ENCODE peak calls at places on chromosomes 11 and 22, in six cellular contexts. I, E, F, O, C and A are unnamed samples.

GRCh38 chr22:26743149-26743548 is 85.8 kb downstream of the MIAT start:
- DNase-seq in E (no peak), C (no peak), F (no peak), O (no peak), I (no peak), A (no peak)

GRCh38 chr11:65414776-65415498 is 7.7 kb upstream of the NEAT1 start:
- DNase-seq in O (peak), E (no peak), C (peak), F (peak), I (peak), A (no peak)

GRCh38 chr22:37457093-37457893 is 28.9 kb downstream of the MFNG start:
- DNase-seq in F (peak), E (peak), C (peak), O (peak), I (peak), A (peak)

GRCh38 chr11:119284344-119285157 is 32.4 kb downstream of the MCAM start:
- DNase-seq in O (peak), F (no peak), C (peak), I (peak), E (no peak), A (no peak)

GRCh38 chr11:14012836-14013235 is 50.3 kb downstream of the SPON1 start:
- DNase-seq in F (no peak), I (peak), E (no peak), O (no peak), C (peak), A (no peak)

GRCh38 chr11:75072582-75072981 is 24.1 kb downstream of the OR2AT4 start:
- DNase-seq in I (no peak), E (no peak), C (no peak), F (peak), O (no peak), A (no peak)

GRCh38 chr11:58958500-58958899 is 19.2 kb downstream of the GLYATL1 start:
- DNase-seq in O (no peak), F (peak), C (peak), I (no peak), E (peak), A (no peak)

GRCh38 chr11:125566235-125566634 is 3.0 kb upstream of the EI24 start:
- DNase-seq in F (no peak), I (no peak), C (no peak), E (no peak), O (no peak), A (no peak)

GRCh38 chr11:84408946-84409411 is 1122.8 kb upstream of the CCDC90B start:
- DNase-seq in F (no peak), E (no peak), C (no peak), O (peak), I (no peak), A (peak)

GRCh38 chr11:2401436-2401984 is 960 bp downstream of the TSSC4 start:
- DNase-seq in I (no peak), F (no peak), C (no peak), E (no peak), O (no peak), A (no peak)

GRCh38 chr11:131504199-131504949 is 134.0 kb downstream of the NTM start:
- DNase-seq in F (peak), C (no peak), E (peak), O (no peak), I (no peak), A (peak)

GRCh38 chr11:103602846-103603245 is 433.6 kb upstream of the DDI1 start:
- DNase-seq in O (no peak), F (no peak), E (no peak), C (no peak), I (no peak), A (no peak)

GRCh38 chr11:20795005-20795404 is 125.6 kb downstream of the NELL1 start:
- DNase-seq in C (no peak), O (no peak), E (no peak), I (no peak), F (no peak), A (no peak)

GRCh38 chr11:120191058-120191457 is 19.8 kb upstream of the OAF start:
- DNase-seq in C (no peak), I (no peak), E (no peak), F (no peak), O (no peak), A (no peak)

GRCh38 chr11:123228489-123229163 is 33.6 kb upstream of the CLMP start:
- DNase-seq in I (no peak), F (no peak), C (no peak), O (no peak), E (no peak), A (no peak)

GRCh38 chr11:61417670-61418069 is 12.1 kb downstream of the CPSF7 start:
- DNase-seq in F (no peak), C (peak), I (peak), E (no peak), O (peak), A (no peak)

GRCh38 chr11:94141511-94142307 is 13.1 kb downstream of the PANX1 start:
- DNase-seq in E (no peak), O (no peak), C (no peak), F (no peak), I (no peak), A (no peak)

GRCh38 chr11:45857834-45858492 is 10.7 kb downstream of the CRY2 start:
- DNase-seq in E (no peak), C (peak), O (peak), F (no peak), I (peak), A (no peak)

GRCh38 chr11:50088231-50088630 is 55.6 kb downstream of the OR4C45 start:
- DNase-seq in E (no peak), C (no peak), F (no peak), O (no peak), I (no peak), A (no peak)

GRCh38 chr11:86486261-86487030 is 111.8 kb downstream of the CCDC81 start:
- DNase-seq in C (no peak), F (no peak), O (no peak), E (no peak), I (no peak), A (no peak)

GRCh38 chr11:4680341-4680740 is 17.3 kb downstream of the OR51E2 start:
- DNase-seq in O (no peak), E (no peak), I (no peak), C (no peak), F (no peak), A (no peak)

GRCh38 chr22:45541580-45541979 is 38.9 kb downstream of the FBLN1 start:
- DNase-seq in C (no peak), I (no peak), O (no peak), F (no peak), E (no peak), A (no peak)

GRCh38 chr11:2525166-2525861 is 80.5 kb downstream of the KCNQ1 start:
- DNase-seq in C (no peak), E (no peak), I (no peak), O (no peak), F (peak), A (no peak)

GRCh38 chr11:69209936-69210659 is 54.4 kb downstream of the SMIM38 start:
- DNase-seq in F (no peak), I (no peak), E (no peak), O (peak), C (peak), A (no peak)

GRCh38 chr11:101264303-101264702 is 134.7 kb upstream of the PGR start:
- DNase-seq in E (no peak), F (no peak), I (no peak), C (peak), O (no peak), A (no peak)

GRCh38 chr11:112200252-112200651 is 24.9 kb downstream of the BCO2 start:
- DNase-seq in O (no peak), C (no peak), E (no peak), I (no peak), F (no peak), A (no peak)

GRCh38 chr22:27408068-27408467 is 393.5 kb downstream of the MN1 start:
- DNase-seq in F (no peak), I (no peak), C (no peak), O (no peak), E (no peak), A (no peak)

GRCh38 chr11:122976734-122977454 is 4.7 kb downstream of the BSX start:
- DNase-seq in C (no peak), O (no peak), I (no peak), E (peak), F (peak), A (peak)

GRCh38 chr11:102666331-102666957 is 39.1 kb downstream of the MMP27 start:
- DNase-seq in I (peak), F (no peak), E (no peak), O (peak), C (peak), A (peak)

GRCh38 chr22:18056802-18057474 is 20.9 kb upstream of the PEX26 start:
- DNase-seq in O (no peak), E (no peak), I (no peak), C (no peak), F (no peak), A (no peak)

GRCh38 chr11:35061516-35062440 is 77.2 kb upstream of the CD44 start:
- DNase-seq in F (no peak), I (no peak), C (no peak), O (no peak), E (no peak), A (no peak)

GRCh38 chr11:22516136-22516535 is 109.5 kb downstream of the FANCF start:
- DNase-seq in O (no peak), I (no peak), F (no peak), E (no peak), C (no peak), A (no peak)

DNA sequence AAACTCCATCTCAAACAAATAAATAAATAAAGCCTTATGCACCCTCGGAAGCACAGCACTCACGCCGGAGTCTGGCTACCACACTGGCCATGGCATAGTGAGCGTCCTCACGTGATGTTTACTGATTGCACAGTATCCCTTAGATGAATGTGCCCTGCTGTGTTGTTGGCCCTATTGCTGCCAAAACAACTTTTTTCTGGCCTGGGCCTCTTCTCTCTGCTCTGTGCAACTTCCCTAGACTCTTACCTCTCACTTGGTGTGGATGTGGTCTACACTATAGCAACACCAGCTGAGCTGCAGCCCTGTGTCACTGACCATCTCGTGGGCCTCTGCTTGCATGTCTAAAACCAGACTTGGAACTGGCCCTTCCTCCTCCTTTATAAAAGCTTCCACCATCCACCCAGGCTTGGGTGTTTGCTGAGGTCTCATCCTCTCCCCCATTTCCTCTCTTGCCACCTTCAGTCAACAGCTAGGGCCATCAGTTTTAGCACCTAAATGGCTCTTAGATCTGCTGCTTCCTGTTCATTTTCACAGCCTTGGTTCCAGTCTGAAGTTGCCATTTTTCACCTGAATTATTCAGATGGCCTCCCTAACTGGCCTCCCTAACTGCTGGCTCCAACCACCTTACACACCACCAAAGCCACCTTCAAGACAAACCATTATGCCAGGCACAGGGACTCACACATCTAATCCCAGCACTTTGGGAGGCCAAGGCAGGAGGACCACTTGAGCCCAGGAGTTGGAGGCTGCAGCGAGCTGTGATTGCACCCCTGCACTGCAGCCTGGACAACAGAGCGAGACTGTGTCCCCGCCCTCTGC is 9.2 kb downstream of the ZNF74 start:
- DNase-seq in F (no peak), C (no peak), O (no peak), I (no peak), E (no peak), A (no peak)
- H4K91ac ChIP-seq in F (no peak), C (no peak), O (no peak), I (no peak), E (no peak), A (no peak)

GRCh38 chr11:47571895-47572294 is 6.5 kb downstream of the PTPMT1 start:
- DNase-seq in O (peak), E (no peak), F (no peak), C (no peak), I (peak), A (no peak)
- H4K91ac ChIP-seq in O (no peak), E (no peak), F (no peak), C (no peak), I (no peak), A (no peak)

DNA sequence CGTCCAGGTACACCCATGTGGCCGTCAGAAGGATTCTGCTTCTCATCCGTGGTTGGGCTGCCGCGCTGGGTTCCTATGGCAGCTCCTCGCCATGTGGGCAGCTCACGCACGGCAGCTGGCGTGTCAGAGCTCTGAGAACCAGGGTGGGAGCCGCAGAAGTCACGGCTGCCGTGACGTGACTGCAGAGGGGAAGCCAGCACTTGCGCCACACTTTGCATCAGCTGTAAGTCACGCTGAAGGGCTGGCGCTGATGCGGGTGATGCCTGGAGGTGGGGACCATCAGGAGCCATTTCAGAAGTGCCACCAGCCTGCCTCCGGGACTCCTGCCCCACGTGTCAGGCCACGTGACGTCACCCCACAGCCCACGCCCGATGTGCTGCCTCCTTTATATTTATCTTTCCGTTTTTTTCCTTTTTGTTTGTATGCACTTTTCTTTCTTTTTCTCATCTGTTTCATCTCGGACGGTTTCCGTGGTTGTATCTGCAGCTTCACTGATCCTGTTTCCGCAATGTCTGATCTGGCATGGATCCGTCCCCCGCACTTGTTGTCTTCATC is 133.2 kb downstream of the IGLL1 start:
- DNase-seq in O (no peak), I (no peak), C (no peak), F (no peak), E (no peak), A (no peak)
- H4K91ac ChIP-seq in O (no peak), I (no peak), C (no peak), F (no peak), E (no peak), A (no peak)

GRCh38 chr11:1372660-1373059 is 17.1 kb upstream of the BRSK2 start:
- DNase-seq in I (no peak), F (no peak), C (no peak), E (no peak), O (no peak), A (no peak)
- H4K91ac ChIP-seq in I (no peak), F (no peak), C (no peak), E (no peak), O (no peak), A (no peak)

GRCh38 chr11:18723991-18724390 is 2.0 kb downstream of the IGSF22 start:
- DNase-seq in O (no peak), I (no peak), F (no peak), C (no peak), E (no peak), A (no peak)
- H4K91ac ChIP-seq in O (no peak), I (no peak), F (no peak), C (no peak), E (no peak), A (no peak)